ENCODE peak calls at places on chromosome 3, in four cellular contexts. Y is stimulated activated naive CD8-positive, alpha-beta T cell treated with anti-CD3 and anti-CD28 coated beads, Interleukin-15, Interleukin-2, amounts not matched to agents 100 U/mL and 50 U/mL, for 24 hours; I is HFFc6; L is chondrocyte. R is an unnamed sample.

GRCh38 chr3:59558906-59559720 is 509.3 kb upstream of the CFAP20DC start:
- DNase-seq in I (no peak), Y (no peak), L (no peak), R (no peak)

GRCh38 chr3:197501496-197501878 is 54.3 kb downstream of the BDH1 start:
- DNase-seq in I (no peak), Y (no peak), L (no peak), R (no peak)

GRCh38 chr3:124597979-124598378 is 132.3 kb upstream of the UMPS start:
- DNase-seq in Y (no peak), L (no peak), I (no peak), R (no peak)

GRCh38 chr3:13343601-13344000 is 76.5 kb downstream of the NUP210 start:
- DNase-seq in L (no peak), I (no peak), Y (no peak), R (no peak)

GRCh38 chr3:43489918-43490317 is 131.9 kb downstream of the ANO10 start:
- DNase-seq in Y (no peak), I (no peak), L (no peak), R (no peak)

GRCh38 chr3:196431193-196432136 is 762 bp downstream of the UBXN7 start:
- DNase-seq in I (peak; percentile 70), Y (peak; percentile 39), L (no peak), R (peak; percentile 10)

GRCh38 chr3:143750856-143751255 is 97.4 kb downstream of the SLC9A9 start:
- DNase-seq in L (no peak), Y (no peak), I (no peak), R (no peak)

GRCh38 chr3:48715179-48715800 is 1.7 kb downstream of the IP6K2 start:
- DNase-seq in Y (no peak), L (no peak), I (peak; percentile 79), R (no peak)

GRCh38 chr3:109924196-109924595 is 586.9 kb upstream of the DPPA4 start:
- DNase-seq in L (no peak), Y (no peak), I (no peak), R (no peak)

GRCh38 chr3:134020135-134020680 is 9.5 kb downstream of the SLCO2A1 start:
- DNase-seq in Y (no peak), L (no peak), I (no peak), R (no peak)

GRCh38 chr3:126781889-126782491 is 78.0 kb downstream of the CHCHD6 start:
- DNase-seq in Y (no peak), I (peak; percentile 61), L (no peak), R (peak; percentile 18)

GRCh38 chr3:85574306-85574705 is 615.5 kb downstream of the CADM2 start:
- DNase-seq in L (no peak), Y (no peak), I (no peak), R (no peak)

GRCh38 chr3:71078199-71078598 is 505.3 kb downstream of the FOXP1 start:
- DNase-seq in Y (no peak), L (no peak), I (no peak), R (no peak)

GRCh38 chr3:38548154-38548931 is 52.2 kb downstream of the EXOG start:
- DNase-seq in L (no peak), Y (no peak), I (no peak), R (peak; percentile 39)

GRCh38 chr3:40925228-40925627 is 274.1 kb upstream of the CTNNB1 start:
- DNase-seq in Y (no peak), L (no peak), I (no peak), R (no peak)

GRCh38 chr3:21839592-21839991 is 88.6 kb upstream of the ZNF385D start:
- DNase-seq in Y (no peak), I (peak; percentile 73), L (no peak), R (no peak)

GRCh38 chr3:98504534-98504933 is 7.1 kb downstream of the OR5K2 start:
- DNase-seq in Y (no peak), I (no peak), L (no peak), R (no peak)

GRCh38 chr3:43894176-43895049 is 203.7 kb downstream of the ABHD5 start:
- DNase-seq in I (no peak), L (no peak), Y (peak; percentile 51), R (peak; percentile 15)

GRCh38 chr3:169146112-169146665 is 517.3 kb downstream of the MECOM start:
- DNase-seq in L (peak; percentile 74), I (no peak), Y (peak; percentile 22), R (peak; percentile 62)

GRCh38 chr3:129051776-129052400 is 8.7 kb upstream of the GP9 start:
- DNase-seq in L (no peak), I (peak; percentile 23), Y (no peak), R (peak; percentile 60)